ENCODE peak calls at places on chromosome 4, in seven cellular contexts. I is mesendoderm, Z is colonic mucosa, R is SK-N-SH, G is IMR-90, H is fibroblast of lung, A is adipocyte. W is an unnamed sample.
A peak's percentile ranks its signal among the peaks of the same experiment; 100 is the strongest.

GRCh38 chr4:108919229-108919893 is 156.5 kb upstream of the ETNPPL start:
- DNase-seq in I (no peak), Z (no peak), R (no peak), G (no peak), H (no peak), A (no peak), W (no peak)

GRCh38 chr4:188130355-188130754 is 8.9 kb upstream of the TRIML1 start:
- DNase-seq in I (peak; percentile 42), Z (no peak), R (no peak), G (no peak), H (no peak), A (no peak), W (no peak)

GRCh38 chr4:45280121-45280520 is 553.8 kb upstream of the GNPDA2 start:
- DNase-seq in I (no peak), Z (no peak), R (no peak), G (no peak), H (no peak), A (no peak), W (no peak)

GRCh38 chr4:38994135-38994534 is 38.1 kb downstream of the TMEM156 start:
- DNase-seq in I (no peak), Z (no peak), R (no peak), G (no peak), H (no peak), A (no peak), W (no peak)

GRCh38 chr4:127844605-127845116 is 36.0 kb upstream of the PLK4 start:
- DNase-seq in I (peak; percentile 59), Z (no peak), R (no peak), G (peak; percentile 12), H (no peak), A (no peak), W (no peak)

GRCh38 chr4:6332669-6333050 is 63.0 kb downstream of the WFS1 start:
- DNase-seq in I (no peak), Z (no peak), R (no peak), G (no peak), H (no peak), A (no peak), W (no peak)

GRCh38 chr4:33357121-33357520 is 2637.0 kb downstream of the PCDH7 start:
- DNase-seq in I (no peak), Z (no peak), R (no peak), G (no peak), H (no peak), A (no peak), W (no peak)

GRCh38 chr4:141350122-141350904 is 129.6 kb downstream of the ZNF330 start:
- DNase-seq in I (peak; percentile 57), Z (peak; percentile 87), R (no peak), G (peak; percentile 88), H (peak; percentile 94), A (peak; percentile 68), W (peak; percentile 46)

GRCh38 chr4:134470544-134470943 is 269.0 kb upstream of the PABPC4L start:
- DNase-seq in I (peak; percentile 85), Z (peak; percentile 28), R (no peak), G (no peak), H (peak; percentile 0), A (peak; percentile 5), W (no peak)

GRCh38 chr4:57911203-57911602 is 801.0 kb upstream of the IGFBP7 start:
- DNase-seq in I (no peak), Z (no peak), R (no peak), G (no peak), H (no peak), A (no peak), W (no peak)

GRCh38 chr4:27764526-27764837 is 903.8 kb downstream of the STIM2 start:
- DNase-seq in I (no peak), Z (no peak), R (no peak), G (no peak), H (peak; percentile 2), A (peak; percentile 0), W (no peak)

GRCh38 chr4:38400946-38401345 is 263.1 kb upstream of the KLF3 start:
- DNase-seq in I (no peak), Z (no peak), R (no peak), G (no peak), H (no peak), A (peak; percentile 41), W (no peak)

GRCh38 chr4:174592985-174593335 is 70.7 kb upstream of the HPGD start:
- DNase-seq in I (no peak), Z (no peak), R (no peak), G (peak; percentile 12), H (peak; percentile 78), A (peak; percentile 56), W (no peak)

GRCh38 chr4:56323386-56323785 is 63.9 kb downstream of the AASDH start:
- DNase-seq in I (no peak), Z (no peak), R (no peak), G (peak; percentile 4), H (no peak), A (no peak), W (no peak)

GRCh38 chr4:52979020-52979419 is 116.9 kb downstream of the RASL11B start:
- DNase-seq in I (peak; percentile 66), Z (no peak), R (no peak), G (no peak), H (peak; percentile 24), A (no peak), W (no peak)

GRCh38 chr4:44965446-44966095 is 239.2 kb upstream of the GNPDA2 start:
- DNase-seq in I (no peak), Z (no peak), R (no peak), G (no peak), H (no peak), A (no peak), W (no peak)

GRCh38 chr4:176569301-176569700 is 223.4 kb downstream of the VEGFC start:
- DNase-seq in I (no peak), Z (no peak), R (no peak), G (no peak), H (peak; percentile 45), A (peak; percentile 18), W (no peak)

GRCh38 chr4:84470204-84470785 is 28.8 kb downstream of the NKX6-1 start:
- DNase-seq in I (peak; percentile 67), Z (no peak), R (no peak), G (no peak), H (no peak), A (no peak), W (no peak)

GRCh38 chr4:77927991-77928925 is 65.6 kb downstream of the MRPL1 start:
- DNase-seq in I (no peak), Z (peak; percentile 38), R (no peak), G (peak; percentile 68), H (peak; percentile 76), A (peak; percentile 51), W (no peak)

GRCh38 chr4:125433453-125433852 is 118.7 kb downstream of the FAT4 start:
- DNase-seq in I (no peak), Z (no peak), R (no peak), G (peak; percentile 69), H (peak; percentile 57), A (peak; percentile 52), W (no peak)

GRCh38 chr4:91113130-91113706 is 986.0 kb downstream of the CCSER1 start:
- DNase-seq in I (peak; percentile 79), Z (no peak), R (peak; percentile 28), G (peak; percentile 6), H (peak; percentile 52), A (peak; percentile 53), W (no peak)

GRCh38 chr4:113758361-113758760 is 3.2 kb downstream of the CAMK2D start:
- DNase-seq in I (no peak), Z (no peak), R (no peak), G (peak; percentile 81), H (no peak), A (peak; percentile 68), W (no peak)

GRCh38 chr4:41360911-41361830 is 104.4 kb downstream of the UCHL1 start:
- DNase-seq in I (peak; percentile 47), Z (peak; percentile 42), R (peak; percentile 46), G (no peak), H (peak; percentile 33), A (peak; percentile 65), W (peak; percentile 82)

GRCh38 chr4:124429746-124430250 is 282.7 kb downstream of the ANKRD50 start:
- DNase-seq in I (no peak), Z (no peak), R (no peak), G (no peak), H (no peak), A (no peak), W (no peak)
- H3K9ac ChIP-seq in I (no peak overlapping the region), Z (no peak overlapping the region), R (no peak overlapping the region), G (no peak overlapping the region), H (no peak overlapping the region), A (no peak overlapping the region), W (no peak overlapping the region)

DNA sequence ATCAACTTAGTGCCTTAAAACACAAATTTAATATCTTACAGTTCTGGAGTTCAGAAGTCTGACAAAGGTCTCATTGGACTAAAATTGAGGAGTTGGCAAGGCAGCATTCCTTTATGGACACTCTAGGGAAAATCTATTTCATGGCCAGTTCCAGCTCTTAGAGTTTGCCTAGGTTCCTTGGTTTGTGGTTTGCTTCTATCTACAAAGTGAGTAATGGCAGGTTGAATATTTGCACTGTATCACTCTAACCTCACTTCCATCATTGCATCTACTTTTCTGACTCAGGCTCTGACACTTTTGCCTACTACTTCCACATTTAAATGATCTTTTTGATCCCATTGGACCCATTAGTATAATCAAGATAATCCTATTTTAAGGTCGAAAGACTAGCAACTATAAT is 64.7 kb upstream of the PCDH10 start:
- DNase-seq in I (no peak), Z (no peak), R (no peak), G (no peak), H (no peak), A (no peak), W (no peak)
- H3K4me3 ChIP-seq in I (no peak overlapping the region), Z (no peak overlapping the region), R (no peak overlapping the region), G (no peak overlapping the region), H (no peak overlapping the region), A (no peak overlapping the region), W (no peak overlapping the region)

GRCh38 chr4:182593864-182594263 is 323.3 kb downstream of the DCTD start:
- DNase-seq in I (no peak), Z (no peak), R (no peak), G (peak; percentile 45), H (no peak), A (peak; percentile 15), W (no peak)

GRCh38 chr4:182589100-182589499 is 328.1 kb downstream of the DCTD start:
- DNase-seq in I (no peak), Z (no peak), R (no peak), G (no peak), H (no peak), A (no peak), W (no peak)

DNA sequence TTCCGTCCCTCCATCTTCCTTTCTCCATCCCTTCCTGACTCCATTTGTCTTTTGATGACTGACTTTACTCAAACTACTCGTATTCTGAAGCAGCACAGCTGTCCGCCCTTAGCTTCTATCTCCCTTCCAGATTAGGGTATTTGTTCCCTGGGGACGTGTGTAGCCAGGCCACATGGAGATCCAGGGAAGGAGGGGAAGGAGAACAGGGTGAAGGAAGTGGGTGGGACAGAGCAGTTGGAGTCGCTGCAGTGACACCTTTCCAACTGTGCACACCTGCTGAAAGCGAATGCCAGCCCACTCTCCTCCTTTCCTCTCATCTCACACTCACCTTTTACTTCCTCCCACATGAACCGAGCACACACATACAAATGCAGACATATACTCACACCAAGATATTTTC is 323.8 kb downstream of the DCTD start:
- DNase-seq in I (peak; percentile 23), Z (no peak), R (no peak), G (no peak), H (no peak), A (no peak), W (no peak)
- H3K9ac ChIP-seq in I (no peak overlapping the region), Z (no peak overlapping the region), R (no peak overlapping the region), G (no peak overlapping the region), H (no peak overlapping the region), A (no peak overlapping the region), W (no peak overlapping the region)

DNA sequence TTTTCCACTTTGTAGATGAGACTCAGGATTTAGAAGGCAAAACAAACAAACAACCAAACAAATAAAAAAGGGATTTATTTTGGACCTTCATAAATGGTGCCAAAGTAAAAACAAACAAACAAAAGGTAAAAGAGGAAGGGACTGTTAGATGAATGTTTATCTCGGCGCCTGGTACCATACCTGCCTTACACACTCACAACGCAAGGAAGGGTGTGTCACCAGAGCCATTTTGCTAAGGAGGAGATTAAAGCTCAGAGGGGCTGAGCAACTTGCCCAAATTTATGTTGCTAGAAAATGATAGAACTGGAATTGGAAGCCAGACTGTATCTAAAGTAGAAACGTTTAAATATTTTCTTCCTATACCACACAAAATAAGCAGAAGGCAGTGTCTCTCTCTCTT is 29.5 kb upstream of the BOD1L1 start:
- DNase-seq in I (no peak), Z (no peak), R (no peak), G (no peak), H (no peak), A (no peak), W (no peak)
- H3K4me3 ChIP-seq in I (no peak overlapping the region), Z (no peak overlapping the region), R (no peak overlapping the region), G (peak overlapping the region; percentile 44), H (peak overlapping the region; percentile 22), A (peak overlapping the region; percentile 77), W (peak overlapping the region; percentile 61)